ENCODE peak calls at places on chromosomes 4 and X, in nine cellular contexts. X, I, D, H, S, B, V, N and W are unnamed samples.

GRCh38 chr4:58163172-58163571 is 1053.0 kb upstream of the IGFBP7 start:
- DNase-seq in X (no peak), I (no peak), D (no peak), H (no peak), S (peak), B (no peak), V (no peak), N (no peak), W (no peak)

GRCh38 chrX:103258275-103258674 is 3.3 kb upstream of the TCEAL8 start:
- DNase-seq in X (no peak), I (no peak), D (no peak), H (no peak), S (no peak), B (no peak), V (no peak), N (no peak), W (no peak)

GRCh38 chr4:12507868-12508481 is 976.2 kb downstream of the RAB28 start:
- DNase-seq in X (no peak), I (no peak), D (no peak), H (no peak), S (no peak), B (no peak), V (no peak), N (no peak), W (no peak)

GRCh38 chrX:80808854-80809493 is 703 bp downstream of the BRWD3 start:
- DNase-seq in X (no peak), I (no peak), D (peak), H (peak), S (peak), B (peak), V (no peak), N (peak), W (no peak)

GRCh38 chr4:168825975-168826374 is 184.1 kb downstream of the CBR4 start:
- DNase-seq in X (no peak), I (peak), D (no peak), H (peak), S (no peak), B (no peak), V (no peak), N (no peak), W (no peak)

GRCh38 chrX:30577362-30577961 is at the start of gene TASL:
- DNase-seq in X (no peak), I (no peak), D (peak), H (no peak), S (no peak), B (no peak), V (peak), N (no peak), W (peak)

GRCh38 chrX:138519296-138519695 is 192.2 kb downstream of the FGF13 start:
- DNase-seq in X (no peak), I (no peak), D (no peak), H (no peak), S (no peak), B (no peak), V (no peak), N (peak), W (no peak)

GRCh38 chr4:13654158-13654797 is 26.8 kb upstream of the BOD1L1 start:
- DNase-seq in X (peak), I (peak), D (peak), H (peak), S (peak), B (peak), V (peak), N (peak), W (peak)

GRCh38 chr4:108172780-108173598 is 4.3 kb upstream of the LEF1 start:
- DNase-seq in X (peak), I (no peak), D (no peak), H (peak), S (peak), B (no peak), V (peak), N (peak), W (no peak)

GRCh38 chrX:30627818-30628652 is 25.2 kb upstream of the GK start:
- DNase-seq in X (no peak), I (no peak), D (no peak), H (no peak), S (no peak), B (no peak), V (no peak), N (peak), W (no peak)

GRCh38 chr4:35500812-35501211 is 743.5 kb downstream of the ARAP2 start:
- DNase-seq in X (no peak), I (no peak), D (no peak), H (no peak), S (no peak), B (no peak), V (no peak), N (no peak), W (no peak)

GRCh38 chrX:13967636-13968035 is 62.1 kb downstream of the GEMIN8 start:
- DNase-seq in X (no peak), I (no peak), D (no peak), H (no peak), S (no peak), B (no peak), V (no peak), N (no peak), W (no peak)

GRCh38 chr4:33914386-33914785 is 2329.9 kb downstream of the ARAP2 start:
- DNase-seq in X (no peak), I (no peak), D (no peak), H (no peak), S (no peak), B (no peak), V (no peak), N (no peak), W (no peak)

GRCh38 chr4:168645933-168646768 is 149.3 kb downstream of the PALLD start:
- DNase-seq in X (no peak), I (no peak), D (no peak), H (no peak), S (peak), B (no peak), V (no peak), N (peak), W (no peak)

GRCh38 chr4:54277691-54278090 is 48.6 kb downstream of the PDGFRA start:
- DNase-seq in X (no peak), I (peak), D (no peak), H (peak), S (no peak), B (no peak), V (no peak), N (peak), W (no peak)

GRCh38 chr4:54282837-54283236 is 53.7 kb downstream of the PDGFRA start:
- DNase-seq in X (no peak), I (no peak), D (no peak), H (no peak), S (no peak), B (no peak), V (no peak), N (no peak), W (no peak)

GRCh38 chr4:54276633-54277426 is 47.7 kb downstream of the PDGFRA start:
- DNase-seq in X (no peak), I (no peak), D (no peak), H (peak), S (no peak), B (no peak), V (no peak), N (no peak), W (no peak)

DNA sequence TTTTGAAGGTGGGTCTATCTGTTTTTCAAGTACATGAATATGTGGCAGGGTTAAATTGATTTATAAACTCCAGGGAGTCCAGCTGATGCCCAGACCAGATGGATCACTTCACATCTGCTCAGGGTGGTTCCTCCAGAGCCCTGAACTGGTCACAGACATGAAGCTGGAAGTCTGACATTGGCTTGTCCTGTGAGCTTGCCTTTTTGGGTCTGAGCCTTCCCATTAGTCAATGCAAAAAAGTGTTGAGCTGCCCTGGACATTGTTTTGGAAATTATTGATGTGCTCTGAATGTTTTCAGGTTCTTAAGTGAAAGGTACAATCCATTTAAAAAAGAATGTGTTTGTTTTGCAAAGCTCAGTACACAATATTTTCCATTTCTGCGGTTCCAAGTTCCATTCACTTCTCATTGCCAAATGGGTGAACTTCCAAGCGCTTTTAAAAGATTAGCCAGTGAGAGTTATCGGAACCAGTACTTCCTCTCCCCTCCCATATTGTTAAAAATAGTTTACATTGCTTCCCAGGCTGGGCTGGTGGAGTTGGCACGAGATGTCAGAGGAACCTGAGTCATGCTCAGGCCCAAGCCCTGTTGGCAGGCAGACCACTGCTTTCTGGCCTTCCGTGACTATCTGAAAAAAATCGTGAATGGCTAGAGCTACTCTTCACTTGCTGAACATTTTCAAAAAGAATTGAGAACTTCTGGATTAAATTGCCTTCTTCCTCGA is 52.1 kb downstream of the PDGFRA start:
- DNase-seq in X (peak), I (peak), D (no peak), H (peak), S (no peak), B (peak), V (peak), N (peak), W (no peak)
- H3K4me3 ChIP-seq in X (no peak), I (no peak), D (no peak), H (no peak), S (no peak), B (no peak), V (no peak), N (no peak), W (no peak)

DNA sequence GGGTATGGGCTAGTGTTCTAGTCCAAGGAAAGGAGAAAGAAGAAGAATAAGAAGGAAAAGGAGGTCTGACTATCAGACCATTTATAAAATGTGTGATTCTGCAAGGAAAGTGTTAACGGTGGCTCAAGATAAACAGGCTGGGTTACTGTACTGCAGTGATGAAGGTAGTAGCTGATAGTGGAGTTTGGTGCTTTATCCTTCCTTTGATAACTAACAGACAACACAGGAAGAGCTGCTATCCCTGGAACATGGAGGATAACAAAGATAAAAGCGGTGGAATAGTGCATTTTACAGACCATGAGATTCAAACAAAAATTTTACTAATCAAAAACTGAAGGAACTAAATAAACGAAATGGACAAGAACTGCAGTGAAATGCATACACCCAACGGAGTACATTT is 2.5 kb downstream of the UNC5C start:
- DNase-seq in X (no peak), I (no peak), D (no peak), H (no peak), S (no peak), B (no peak), V (no peak), N (no peak), W (no peak)
- H3K27ac ChIP-seq in X (no peak), I (no peak), D (no peak), H (peak), S (no peak), B (no peak), V (no peak), N (peak), W (no peak)

DNA sequence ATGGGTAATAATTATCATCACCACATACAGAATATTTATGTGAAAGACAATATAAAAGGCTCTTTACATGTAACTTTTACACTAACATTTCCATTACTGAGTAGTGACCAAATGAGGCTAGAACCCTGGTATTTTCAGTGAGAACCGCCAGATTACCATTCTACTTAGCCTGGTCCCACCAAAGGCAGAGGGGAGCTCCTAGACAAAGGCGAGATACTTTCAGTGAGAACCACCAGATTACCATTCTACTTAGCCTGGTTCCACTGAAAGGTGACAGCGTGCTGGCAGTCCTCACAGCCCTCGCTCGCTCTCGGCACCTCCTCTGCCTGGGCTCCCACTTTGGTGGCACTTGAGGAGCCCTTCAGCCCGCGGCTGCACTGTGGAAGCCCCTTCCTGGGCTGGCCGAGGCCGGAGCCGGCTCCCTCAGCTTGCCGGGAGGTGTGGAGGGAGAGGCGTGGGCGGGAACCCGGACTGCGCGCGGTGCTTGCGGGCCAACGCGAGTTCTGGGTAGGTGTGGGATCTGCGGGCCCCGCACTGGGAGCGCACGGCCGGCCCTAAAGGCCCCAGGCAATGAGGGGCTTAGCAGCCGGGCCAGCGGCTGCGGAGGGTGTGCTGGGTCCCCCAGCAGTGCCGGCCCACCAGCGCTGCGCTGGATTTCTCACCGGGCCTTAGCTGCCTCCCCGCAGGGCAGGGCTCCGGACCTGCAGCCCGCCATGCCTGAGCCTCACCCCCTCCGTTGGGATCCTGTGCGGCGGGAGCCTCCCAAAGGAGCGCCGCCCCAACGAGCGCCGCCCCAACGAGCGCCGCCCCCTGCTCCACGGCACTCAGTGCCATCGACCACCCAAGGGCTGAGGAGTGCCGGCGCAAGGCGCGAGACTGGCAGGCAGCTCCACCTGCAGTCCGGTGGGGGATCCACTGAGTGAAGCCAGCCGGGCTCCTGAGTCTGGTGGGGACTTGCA is 1276.1 kb downstream of the PCDH7 start:
- DNase-seq in X (no peak), I (no peak), D (no peak), H (no peak), S (no peak), B (no peak), V (no peak), N (peak), W (no peak)
- H3K4me3 ChIP-seq in X (no peak), I (no peak), D (no peak), H (no peak), S (no peak), B (no peak), V (no peak), N (peak), W (no peak)

DNA sequence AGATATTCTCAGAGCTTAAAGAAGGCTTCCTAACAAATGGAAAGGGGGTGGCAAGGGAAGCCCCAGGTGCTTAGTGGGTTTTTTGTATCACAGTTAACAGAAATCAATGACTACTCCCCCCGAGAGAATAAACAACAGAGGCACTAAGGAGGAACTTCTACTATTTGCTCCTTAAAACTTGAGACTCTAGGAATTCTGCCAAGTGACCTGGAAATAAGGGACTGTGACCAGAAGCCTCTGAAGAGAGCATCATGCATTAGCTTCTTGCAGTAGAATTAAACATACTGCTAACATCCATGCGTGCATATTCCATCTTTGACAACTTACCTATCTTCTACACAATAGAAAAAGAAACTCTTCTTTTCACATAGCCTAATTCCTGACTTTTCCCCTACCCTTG is 86.8 kb downstream of the CAMK2D start:
- DNase-seq in X (no peak), I (no peak), D (no peak), H (no peak), S (no peak), B (no peak), V (no peak), N (no peak), W (no peak)
- H3K27ac ChIP-seq in X (no peak), I (no peak), D (no peak), H (no peak), S (no peak), B (no peak), V (no peak), N (no peak), W (peak)

DNA sequence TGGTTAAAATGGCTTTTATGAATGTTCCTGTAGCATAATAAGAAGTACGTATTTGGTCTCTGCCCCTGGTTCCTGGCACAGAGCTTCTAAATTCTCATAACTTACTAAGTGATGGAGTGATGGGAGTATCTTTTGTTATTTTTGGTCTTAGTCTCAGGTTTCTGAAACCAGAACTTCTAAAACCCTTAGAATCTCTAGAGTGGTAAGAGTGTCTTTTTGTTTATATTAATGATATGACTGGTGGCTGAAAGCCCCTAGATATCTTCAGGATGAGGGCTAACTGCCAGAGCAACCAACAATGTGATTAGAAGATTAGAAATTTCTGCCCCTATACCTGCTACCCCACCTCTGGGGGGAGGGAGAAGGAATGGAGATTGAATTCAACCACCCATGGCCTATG is 45.8 kb upstream of the BBS12 start:
- DNase-seq in X (no peak), I (no peak), D (no peak), H (no peak), S (no peak), B (no peak), V (no peak), N (no peak), W (no peak)
- H3K4me3 ChIP-seq in X (no peak), I (no peak), D (no peak), H (no peak), S (no peak), B (no peak), V (no peak), N (no peak), W (no peak)

GRCh38 chr4:118190903-118191302 is 156.6 kb downstream of the NDST3 start:
- DNase-seq in X (no peak), I (no peak), D (no peak), H (no peak), S (no peak), B (no peak), V (no peak), N (no peak), W (no peak)
- H3K27ac ChIP-seq in X (no peak), I (no peak), D (no peak), H (no peak), S (no peak), B (no peak), V (no peak), N (no peak), W (no peak)

GRCh38 chr4:42541647-42542046 is 115.3 kb downstream of the ATP8A1 start:
- DNase-seq in X (no peak), I (no peak), D (no peak), H (no peak), S (no peak), B (no peak), V (no peak), N (no peak), W (no peak)

GRCh38 chr4:42547805-42548204 is 109.1 kb downstream of the ATP8A1 start:
- DNase-seq in X (no peak), I (no peak), D (no peak), H (no peak), S (peak), B (no peak), V (no peak), N (no peak), W (no peak)

DNA sequence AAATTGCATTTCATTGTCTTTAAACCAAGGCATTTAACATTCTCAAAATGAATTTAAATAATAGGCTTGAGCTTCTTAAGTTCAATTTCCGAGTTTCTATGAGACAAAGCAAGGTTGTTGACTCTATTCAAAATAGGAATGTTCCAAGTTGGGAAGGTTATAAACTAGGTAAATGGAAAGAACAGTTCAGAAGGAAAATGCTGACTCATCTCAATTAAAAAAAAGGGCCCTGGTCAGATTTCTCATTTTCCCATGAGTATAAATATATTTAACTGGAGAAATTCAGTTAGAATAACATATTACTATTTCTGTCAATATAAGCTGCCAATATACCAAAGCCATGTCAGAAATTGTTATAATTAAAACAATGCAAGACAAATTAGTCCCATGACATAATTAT is 113.8 kb downstream of the ATP8A1 start:
- DNase-seq in X (no peak), I (no peak), D (no peak), H (no peak), S (no peak), B (no peak), V (no peak), N (no peak), W (no peak)
- H3K4me3 ChIP-seq in X (no peak), I (no peak), D (no peak), H (no peak), S (no peak), B (no peak), V (no peak), N (no peak), W (no peak)

DNA sequence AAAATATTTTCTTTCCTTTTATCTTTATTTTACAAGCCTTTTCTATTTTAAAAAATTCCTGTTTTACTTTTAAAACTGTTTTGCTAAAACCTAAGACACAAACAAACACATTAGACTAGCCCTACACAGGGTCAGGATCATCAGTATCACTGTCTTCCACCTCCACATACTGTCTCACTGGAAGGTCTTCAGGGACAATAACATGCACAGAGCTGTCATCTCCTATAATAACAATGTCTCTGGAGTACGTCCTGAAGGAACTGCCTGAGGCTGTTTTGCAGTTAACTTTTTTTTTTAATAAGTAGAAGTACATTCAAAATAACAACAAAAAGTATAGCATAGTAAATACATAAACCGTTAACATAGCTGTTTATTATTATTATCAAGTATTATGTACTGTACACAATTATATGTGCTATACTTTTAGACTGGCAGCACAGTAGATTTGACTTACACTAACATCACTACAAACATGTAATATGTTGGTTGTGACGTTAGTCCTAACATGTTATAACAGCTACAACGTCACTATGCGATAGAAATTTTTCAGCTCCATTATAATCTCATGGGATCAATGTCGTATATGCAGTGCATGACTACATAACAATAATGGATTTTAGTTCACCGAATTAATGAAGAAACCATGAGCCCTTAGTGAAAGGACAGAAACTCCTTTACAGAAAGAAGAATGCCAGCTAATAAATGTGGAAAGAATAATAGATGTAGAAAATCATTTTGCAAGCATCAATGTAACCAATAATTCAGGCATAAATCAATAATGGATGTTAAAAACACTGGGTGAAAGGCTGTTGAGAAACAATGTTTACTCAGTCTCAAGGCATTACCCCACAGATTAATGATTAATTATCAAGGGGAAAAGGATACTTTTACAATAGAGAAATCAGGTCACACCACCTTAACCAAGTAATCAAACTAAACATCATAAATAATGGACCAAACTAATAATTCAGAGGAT is 49.2 kb downstream of the FBXW7 start:
- DNase-seq in X (no peak), I (no peak), D (no peak), H (no peak), S (no peak), B (no peak), V (no peak), N (no peak), W (no peak)
- H3K27ac ChIP-seq in X (no peak), I (no peak), D (no peak), H (peak), S (no peak), B (no peak), V (no peak), N (peak), W (no peak)